ENCODE peak calls at places on chromosomes 6 and 20, in seven cellular contexts. One of them, this sample, is unnamed.

GRCh38 chr6:131766631-131767030 is 41.2 kb upstream of the ENPP1 start:
- DNase-seq in psoas muscle: no peak
- DNase-seq in transverse colon: no peak
- DNase-seq in small intestine: no peak
- DNase-seq in spleen: no peak
- DNase-seq in thoracic aorta: no peak
- DNase-seq in cardiac muscle cell: no peak
- DNase-seq in this sample: no peak

GRCh38 chr6:70072540-70073179 is 206.3 kb downstream of the COL19A1 start:
- DNase-seq in cardiac muscle cell: no peak
- DNase-seq in psoas muscle: no peak
- DNase-seq in small intestine: no peak
- DNase-seq in spleen: no peak
- DNase-seq in transverse colon: no peak
- DNase-seq in thoracic aorta: no peak
- DNase-seq in this sample: no peak

GRCh38 chr20:4401601-4402000 is 320.1 kb upstream of the PRND start:
- DNase-seq in small intestine: no peak
- DNase-seq in thoracic aorta: no peak
- DNase-seq in psoas muscle: no peak
- DNase-seq in spleen: no peak
- DNase-seq in cardiac muscle cell: peak; percentile 15
- DNase-seq in transverse colon: no peak
- DNase-seq in this sample: no peak

GRCh38 chr6:2917065-2917464 is 14.0 kb upstream of the SERPINB9 start:
- DNase-seq in psoas muscle: no peak
- DNase-seq in small intestine: no peak
- DNase-seq in thoracic aorta: no peak
- DNase-seq in cardiac muscle cell: no peak
- DNase-seq in spleen: no peak
- DNase-seq in transverse colon: no peak
- DNase-seq in this sample: peak; percentile 72

GRCh38 chr6:4371207-4371921 is 236.0 kb upstream of the ECI2 start:
- DNase-seq in psoas muscle: peak; percentile 67
- DNase-seq in thoracic aorta: peak; percentile 21
- DNase-seq in cardiac muscle cell: peak; percentile 71
- DNase-seq in small intestine: peak; percentile 38
- DNase-seq in spleen: no peak
- DNase-seq in transverse colon: no peak
- DNase-seq in this sample: no peak

GRCh38 chr6:81694214-81694613 is 58.3 kb downstream of the TENT5A start:
- DNase-seq in spleen: no peak
- DNase-seq in small intestine: no peak
- DNase-seq in thoracic aorta: no peak
- DNase-seq in cardiac muscle cell: no peak
- DNase-seq in psoas muscle: no peak
- DNase-seq in transverse colon: no peak
- DNase-seq in this sample: no peak

GRCh38 chr20:38730167-38730988 is 6.1 kb downstream of the SLC32A1 start:
- DNase-seq in small intestine: peak; percentile 63
- DNase-seq in spleen: no peak
- DNase-seq in cardiac muscle cell: no peak
- DNase-seq in thoracic aorta: no peak
- DNase-seq in psoas muscle: no peak
- DNase-seq in transverse colon: peak; percentile 25
- DNase-seq in this sample: no peak

GRCh38 chr6:44104661-44105060 is 22.6 kb downstream of the MRPL14 start:
- DNase-seq in transverse colon: no peak
- DNase-seq in spleen: no peak
- DNase-seq in thoracic aorta: no peak
- DNase-seq in cardiac muscle cell: peak; percentile 59
- DNase-seq in psoas muscle: peak; percentile 55
- DNase-seq in small intestine: no peak
- DNase-seq in this sample: no peak

GRCh38 chr6:31586013-31586412 is at the start of gene LST1:
- DNase-seq in psoas muscle: no peak
- DNase-seq in transverse colon: no peak
- DNase-seq in spleen: no peak
- DNase-seq in cardiac muscle cell: peak; percentile 21
- DNase-seq in small intestine: no peak
- DNase-seq in thoracic aorta: no peak
- DNase-seq in this sample: no peak

GRCh38 chr6:159977242-159978214 is 8.6 kb downstream of the IGF2R start:
- DNase-seq in transverse colon: no peak
- DNase-seq in thoracic aorta: no peak
- DNase-seq in cardiac muscle cell: peak; percentile 84
- DNase-seq in psoas muscle: peak; percentile 55
- DNase-seq in small intestine: no peak
- DNase-seq in spleen: no peak
- DNase-seq in this sample: no peak

GRCh38 chr20:50029697-50030428 is 47.1 kb downstream of the SNAI1 start:
- DNase-seq in thoracic aorta: peak; percentile 65
- DNase-seq in small intestine: no peak
- DNase-seq in cardiac muscle cell: peak; percentile 98
- DNase-seq in psoas muscle: peak; percentile 77
- DNase-seq in transverse colon: peak; percentile 17
- DNase-seq in spleen: no peak
- DNase-seq in this sample: no peak

GRCh38 chr20:17985388-17986018 is 16.7 kb downstream of the MGME1 start:
- DNase-seq in thoracic aorta: no peak
- DNase-seq in transverse colon: peak; percentile 21
- DNase-seq in spleen: no peak
- DNase-seq in small intestine: peak; percentile 94
- DNase-seq in cardiac muscle cell: no peak
- DNase-seq in psoas muscle: no peak
- DNase-seq in this sample: no peak

GRCh38 chr6:37502703-37503485 is 3.2 kb upstream of the CCDC167 start:
- DNase-seq in psoas muscle: no peak
- DNase-seq in spleen: peak; percentile 72
- DNase-seq in small intestine: no peak
- DNase-seq in thoracic aorta: no peak
- DNase-seq in cardiac muscle cell: no peak
- DNase-seq in transverse colon: no peak
- DNase-seq in this sample: no peak

GRCh38 chr6:41630946-41631345 is 7.3 kb upstream of the MDFI start:
- DNase-seq in spleen: no peak
- DNase-seq in psoas muscle: no peak
- DNase-seq in transverse colon: no peak
- DNase-seq in small intestine: no peak
- DNase-seq in thoracic aorta: no peak
- DNase-seq in cardiac muscle cell: no peak
- DNase-seq in this sample: no peak

GRCh38 chr6:37731888-37732287 is 34.2 kb upstream of the MDGA1 start:
- DNase-seq in spleen: no peak
- DNase-seq in small intestine: peak; percentile 85
- DNase-seq in psoas muscle: no peak
- DNase-seq in cardiac muscle cell: no peak
- DNase-seq in transverse colon: peak; percentile 40
- DNase-seq in thoracic aorta: no peak
- DNase-seq in this sample: no peak

GRCh38 chr6:49553353-49553752 is 2.9 kb downstream of the C6orf141 start:
- DNase-seq in small intestine: no peak
- DNase-seq in psoas muscle: no peak
- DNase-seq in spleen: no peak
- DNase-seq in cardiac muscle cell: no peak
- DNase-seq in thoracic aorta: no peak
- DNase-seq in transverse colon: no peak
- DNase-seq in this sample: no peak

GRCh38 chr6:49550413-49551125 is at the start of gene C6orf141:
- DNase-seq in psoas muscle: no peak
- DNase-seq in spleen: no peak
- DNase-seq in transverse colon: peak; percentile 76
- DNase-seq in thoracic aorta: no peak
- DNase-seq in small intestine: peak; percentile 53
- DNase-seq in cardiac muscle cell: peak; percentile 37
- DNase-seq in this sample: no peak

GRCh38 chr6:49551126-49551865 is 828 bp downstream of the C6orf141 start:
- DNase-seq in psoas muscle: no peak
- DNase-seq in transverse colon: peak; percentile 25
- DNase-seq in small intestine: peak; percentile 37
- DNase-seq in spleen: no peak
- DNase-seq in thoracic aorta: no peak
- DNase-seq in cardiac muscle cell: no peak
- DNase-seq in this sample: no peak

GRCh38 chr6:49552596-49552995 is 2.1 kb downstream of the C6orf141 start:
- DNase-seq in cardiac muscle cell: no peak
- DNase-seq in small intestine: no peak
- DNase-seq in psoas muscle: no peak
- DNase-seq in spleen: no peak
- DNase-seq in transverse colon: no peak
- DNase-seq in thoracic aorta: no peak
- DNase-seq in this sample: no peak

DNA sequence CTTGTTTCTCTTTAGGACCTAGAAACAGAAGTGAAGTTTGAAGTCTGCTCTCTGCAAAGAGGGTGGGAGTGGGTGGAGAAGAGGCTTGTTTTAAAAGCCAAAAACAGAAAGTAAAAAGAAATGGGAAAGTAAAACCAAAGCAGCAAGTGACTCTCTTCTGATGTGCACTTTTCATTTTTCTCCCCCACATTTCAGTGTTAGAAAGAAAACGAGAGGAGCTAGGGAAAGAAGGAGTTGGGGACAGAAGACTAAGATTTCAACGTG is 1.3 kb downstream of the C6orf141 start:
- DNase-seq in psoas muscle: no peak
- DNase-seq in spleen: no peak
- DNase-seq in cardiac muscle cell: no peak
- DNase-seq in thoracic aorta: no peak
- DNase-seq in transverse colon: no peak
- DNase-seq in small intestine: no peak
- DNase-seq in this sample: no peak
- H3K27me3 ChIP-seq in psoas muscle: no peaks in the 10 kb centered on the region
- H3K27me3 ChIP-seq in spleen: peaks cover 25% of the 10 kb centered on the region
- H3K27me3 ChIP-seq in cardiac muscle cell: peaks cover 58% of the 10 kb centered on the region
- H3K27me3 ChIP-seq in thoracic aorta: no peaks in the 10 kb centered on the region
- H3K27me3 ChIP-seq in transverse colon: peaks cover 16% of the 10 kb centered on the region
- H3K27me3 ChIP-seq in small intestine: no peaks in the 10 kb centered on the region
- H3K27me3 ChIP-seq in this sample: no peaks in the 10 kb centered on the region

DNA sequence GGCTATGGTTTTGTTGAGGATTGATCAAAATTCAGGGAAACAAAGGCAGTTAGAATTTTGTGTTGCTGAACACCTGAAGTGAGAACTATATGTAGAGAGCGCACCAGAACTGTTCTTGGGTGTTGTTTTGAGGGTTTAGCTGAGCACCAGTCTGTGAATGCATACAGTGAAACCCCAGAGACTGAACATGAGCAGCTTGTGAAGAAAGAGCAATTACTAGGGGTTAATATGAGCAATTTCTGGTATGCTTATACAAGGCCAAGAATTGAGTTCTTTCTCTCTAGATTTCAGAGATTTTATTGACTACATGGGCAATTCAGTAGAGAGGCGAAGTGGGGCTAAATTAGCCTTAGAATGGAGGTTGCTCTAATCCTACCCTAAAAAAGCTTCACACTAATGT is 93.9 kb downstream of the CD2AP start:
- DNase-seq in transverse colon: no peak
- DNase-seq in spleen: no peak
- DNase-seq in thoracic aorta: no peak
- DNase-seq in psoas muscle: no peak
- DNase-seq in small intestine: no peak
- DNase-seq in cardiac muscle cell: no peak
- DNase-seq in this sample: no peak
- H3K27me3 ChIP-seq in transverse colon: no peaks in the 10 kb centered on the region
- H3K27me3 ChIP-seq in spleen: no peaks in the 10 kb centered on the region
- H3K27me3 ChIP-seq in thoracic aorta: no peaks in the 10 kb centered on the region
- H3K27me3 ChIP-seq in psoas muscle: no peaks in the 10 kb centered on the region
- H3K27me3 ChIP-seq in small intestine: no peaks in the 10 kb centered on the region
- H3K27me3 ChIP-seq in cardiac muscle cell: no peaks in the 10 kb centered on the region
- H3K27me3 ChIP-seq in this sample: no peaks in the 10 kb centered on the region

DNA sequence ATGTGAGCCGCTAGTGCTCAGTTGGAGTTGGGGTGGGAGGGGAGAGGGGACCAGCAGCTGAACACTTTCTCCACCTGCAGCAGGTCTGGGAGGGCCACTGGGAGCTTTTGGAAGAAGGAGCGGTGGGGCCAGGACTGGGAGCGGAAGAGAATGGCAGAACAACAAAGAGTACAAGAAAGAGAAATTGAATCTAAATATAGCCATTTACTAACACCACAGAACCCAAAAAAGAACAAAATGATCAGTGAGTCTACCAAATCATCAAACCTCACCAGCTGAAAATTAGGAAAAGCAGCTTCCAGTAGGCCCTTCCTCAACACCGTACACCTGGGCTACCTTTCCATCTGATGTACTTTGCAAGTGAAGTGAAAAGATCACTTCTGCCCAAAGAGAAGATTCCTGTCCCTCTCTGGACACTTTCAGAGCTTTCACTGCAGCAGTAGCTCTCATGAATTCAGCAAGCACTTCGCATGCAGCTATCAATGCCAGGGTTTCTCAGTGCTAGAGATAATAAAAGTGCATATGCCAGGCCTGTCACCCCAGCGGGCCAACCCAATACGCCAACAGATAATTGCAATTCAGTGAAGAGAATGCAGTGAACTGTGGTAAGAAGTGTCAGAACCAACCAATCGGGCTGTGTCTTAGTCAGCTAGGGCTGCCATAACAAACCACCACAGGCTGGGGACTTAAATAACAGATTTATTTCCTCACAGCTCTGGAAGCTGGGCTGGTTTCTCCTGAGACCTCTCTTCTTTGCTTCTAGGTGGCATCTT is 590 bp downstream of the LY86 start:
- DNase-seq in psoas muscle: no peak
- DNase-seq in transverse colon: no peak
- DNase-seq in spleen: no peak
- DNase-seq in cardiac muscle cell: no peak
- DNase-seq in small intestine: no peak
- DNase-seq in thoracic aorta: no peak
- DNase-seq in this sample: peak; percentile 45
- H3K27me3 ChIP-seq in psoas muscle: no peaks in the 10 kb centered on the region
- H3K27me3 ChIP-seq in transverse colon: no peaks in the 10 kb centered on the region
- H3K27me3 ChIP-seq in spleen: no peaks in the 10 kb centered on the region
- H3K27me3 ChIP-seq in cardiac muscle cell: no peaks in the 10 kb centered on the region
- H3K27me3 ChIP-seq in small intestine: no peaks in the 10 kb centered on the region
- H3K27me3 ChIP-seq in thoracic aorta: no peaks in the 10 kb centered on the region
- H3K27me3 ChIP-seq in this sample: no peaks in the 10 kb centered on the region

DNA sequence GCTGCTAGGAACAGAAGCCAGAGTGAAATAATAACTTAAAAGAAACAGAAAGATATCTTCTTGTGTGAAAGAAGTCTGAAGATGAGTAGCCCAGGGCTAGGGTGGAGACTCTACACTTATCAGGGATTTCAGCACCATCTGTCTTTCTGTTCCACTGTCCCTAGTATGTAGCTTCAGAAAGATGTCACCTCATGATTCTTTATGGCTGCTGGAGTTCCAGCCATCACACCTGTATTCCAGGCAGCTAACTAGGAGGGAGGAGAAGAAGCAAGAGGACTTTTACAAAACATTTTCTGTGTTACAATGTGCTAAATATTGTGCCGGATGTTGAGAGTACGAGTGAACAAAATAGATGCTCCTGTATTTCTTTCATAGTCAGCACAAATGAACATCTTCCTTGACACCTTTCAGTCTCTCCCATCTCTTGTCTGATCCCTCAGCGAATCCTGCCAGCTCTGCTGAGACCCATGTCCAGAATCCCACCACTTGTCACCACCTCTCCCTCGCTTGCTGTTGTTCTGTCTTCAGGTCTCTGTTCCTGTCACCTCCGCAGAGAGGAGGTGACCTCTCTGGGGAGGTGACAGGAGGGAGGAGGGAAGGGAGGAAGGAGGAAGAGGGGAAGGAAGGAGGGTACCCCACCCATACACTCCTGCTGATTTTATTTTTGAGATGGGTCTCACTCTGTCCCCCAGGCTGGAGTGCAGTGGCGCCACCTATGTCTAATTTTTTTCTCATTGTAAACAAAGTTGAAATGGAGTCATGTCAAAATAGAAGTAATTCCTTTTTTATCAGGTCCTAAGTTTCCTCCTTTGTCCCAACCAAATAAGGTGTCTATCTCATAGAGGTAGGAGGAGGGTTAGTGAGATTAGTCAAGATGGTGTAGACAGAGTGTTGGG is 188.9 kb downstream of the TFAP2C start:
- DNase-seq in transverse colon: no peak
- DNase-seq in cardiac muscle cell: no peak
- DNase-seq in thoracic aorta: no peak
- DNase-seq in psoas muscle: no peak
- DNase-seq in small intestine: no peak
- DNase-seq in spleen: no peak
- DNase-seq in this sample: no peak
- H3K27me3 ChIP-seq in transverse colon: peaks cover 10% of the 10 kb centered on the region
- H3K27me3 ChIP-seq in cardiac muscle cell: no peaks in the 10 kb centered on the region
- H3K27me3 ChIP-seq in thoracic aorta: no peaks in the 10 kb centered on the region
- H3K27me3 ChIP-seq in psoas muscle: no peaks in the 10 kb centered on the region
- H3K27me3 ChIP-seq in small intestine: no peaks in the 10 kb centered on the region
- H3K27me3 ChIP-seq in spleen: no peaks in the 10 kb centered on the region
- H3K27me3 ChIP-seq in this sample: peaks cover 50% of the 10 kb centered on the region

This sample was measured in esophagus muscularis mucosa.